ENCODE peak calls at places on chromosomes 7 and 10, in ten cellular contexts. T is psoas muscle, Y is foreskin fibroblast, U is cardiac fibroblast, G is GM20000, W is RWPE2, L is lung, F is colonic mucosa, M is BJ, E is GM12865. R is an unnamed sample.

GRCh38 chr7:137262599-137262998 is 80.9 kb downstream of the PTN start:
- DNase-seq in M (no peak), E (no peak), L (no peak), Y (no peak), G (no peak), T (no peak), W (no peak), F (no peak), U (no peak), R (no peak)

GRCh38 chr7:69967152-69967591 is 368.9 kb downstream of the AUTS2 start:
- DNase-seq in G (no peak), Y (no peak), U (no peak), W (no peak), L (peak), E (no peak), F (no peak), T (peak), M (no peak), R (peak)

GRCh38 chr7:32588657-32589056 is 93.4 kb downstream of the AVL9 start:
- DNase-seq in Y (peak), L (no peak), T (no peak), U (peak), M (peak), F (no peak), E (peak), G (peak), W (no peak), R (no peak)

GRCh38 chr7:129110575-129111376 is 33.7 kb upstream of the TSPAN33 start:
- DNase-seq in W (no peak), T (no peak), G (no peak), E (no peak), M (no peak), U (no peak), L (no peak), F (no peak), Y (no peak), R (no peak)

GRCh38 chr7:155789001-155789725 is 23.1 kb downstream of the SHH start:
- DNase-seq in G (peak), F (no peak), T (no peak), E (no peak), U (no peak), W (no peak), M (no peak), L (no peak), Y (no peak), R (no peak)

GRCh38 chr10:129909531-129910286 is 54.4 kb downstream of the EBF3 start:
- DNase-seq in E (no peak), T (peak), L (no peak), G (no peak), F (no peak), M (no peak), Y (no peak), U (no peak), W (no peak), R (no peak)

GRCh38 chr10:43980313-43980712 is 331.6 kb upstream of the ZNF32 start:
- DNase-seq in L (peak), U (no peak), F (no peak), W (no peak), G (no peak), M (no peak), T (no peak), Y (no peak), E (no peak), R (no peak)

GRCh38 chr7:17266559-17266958 is 31.9 kb upstream of the AHR start:
- DNase-seq in M (no peak), Y (no peak), G (no peak), L (no peak), T (no peak), U (no peak), W (no peak), E (no peak), F (no peak), R (no peak)

GRCh38 chr7:44101966-44102845 is 1.9 kb upstream of the AEBP1 start:
- DNase-seq in L (no peak), U (peak), T (peak), Y (peak), G (no peak), E (no peak), M (peak), W (no peak), F (no peak), R (no peak)

GRCh38 chr7:169854-170172 is 22.6 kb upstream of the FAM20C start:
- DNase-seq in L (no peak), G (no peak), W (peak), T (peak), U (no peak), M (no peak), F (peak), E (no peak), Y (no peak), R (no peak)

GRCh38 chr7:74267756-74268565 is 13.8 kb upstream of the RFC2 start:
- DNase-seq in L (no peak), W (no peak), U (no peak), T (no peak), M (no peak), Y (no peak), F (no peak), E (peak), G (no peak), R (no peak)

GRCh38 chr10:73879296-73880173 is 5.2 kb upstream of the CAMK2G start:
- DNase-seq in E (peak), M (no peak), L (peak), F (peak), Y (peak), G (peak), U (peak), T (peak), W (no peak), R (peak)

GRCh38 chr10:77801474-77802238 is 124.9 kb downstream of the DLG5 start:
- DNase-seq in T (no peak), U (peak), Y (peak), W (peak), G (peak), F (no peak), E (peak), M (peak), L (no peak), R (no peak)

GRCh38 chr7:118214051-118214832 is 10.3 kb upstream of the ANKRD7 start:
- DNase-seq in U (peak), E (peak), T (peak), M (peak), L (peak), W (peak), G (peak), Y (peak), F (peak), R (peak)

GRCh38 chr7:28686418-28686800 is 271.7 kb downstream of the TRIL start:
- DNase-seq in F (no peak), U (peak), L (no peak), E (no peak), M (no peak), T (no peak), G (no peak), W (no peak), Y (peak), R (peak)

GRCh38 chr7:115637123-115637522 is 393.4 kb downstream of the TFEC start:
- DNase-seq in T (no peak), G (no peak), U (no peak), Y (no peak), L (no peak), E (no peak), W (no peak), M (no peak), F (no peak), R (no peak)

GRCh38 chr7:148794476-148794875 is 89.6 kb downstream of the EZH2 start:
- DNase-seq in U (no peak), L (no peak), T (no peak), F (no peak), G (no peak), Y (no peak), M (no peak), E (no peak), W (no peak), R (no peak)

GRCh38 chr7:50766106-50766505 is 16.6 kb downstream of the GRB10 start:
- DNase-seq in L (no peak), G (no peak), E (no peak), M (no peak), T (no peak), F (no peak), U (no peak), W (no peak), Y (no peak), R (no peak)

GRCh38 chr10:397321-398068 is 262.2 kb downstream of the ZMYND11 start:
- DNase-seq in M (no peak), F (no peak), U (no peak), T (no peak), L (no peak), G (no peak), Y (no peak), W (no peak), E (peak), R (no peak)

GRCh38 chr10:103663802-103664201 is 170.3 kb downstream of the NEURL1 start:
- DNase-seq in F (no peak), M (no peak), G (no peak), U (no peak), E (no peak), W (no peak), Y (no peak), T (peak), L (no peak), R (no peak)

GRCh38 chr10:133201948-133202725 is 27.9 kb upstream of the UTF1 start:
- DNase-seq in W (no peak), L (no peak), F (no peak), U (no peak), G (no peak), Y (no peak), T (no peak), E (no peak), M (no peak), R (no peak)

GRCh38 chr10:103712898-103713498 is 142.4 kb downstream of the SH3PXD2A start:
- DNase-seq in E (peak), W (no peak), U (peak), F (peak), L (peak), Y (peak), M (no peak), G (peak), T (peak), R (peak)

GRCh38 chr7:33743594-33743993 is 161.7 kb upstream of the BMPER start:
- DNase-seq in W (no peak), E (no peak), U (peak), F (no peak), M (peak), Y (peak), G (no peak), L (no peak), T (peak), R (no peak)

GRCh38 chr10:34323197-34323596 is 491.9 kb downstream of the PARD3 start:
- DNase-seq in M (peak), W (no peak), T (no peak), L (no peak), Y (peak), U (peak), F (no peak), E (no peak), G (no peak), R (no peak)

GRCh38 chr7:113625494-113626102 is 293.2 kb downstream of the PPP1R3A start:
- DNase-seq in M (no peak), W (no peak), Y (no peak), G (no peak), U (no peak), F (no peak), E (no peak), T (no peak), L (no peak), R (no peak)

GRCh38 chr10:30436200-30436599 is 2.2 kb downstream of the MAP3K8 start:
- DNase-seq in M (peak), U (peak), Y (peak), L (peak), G (no peak), T (no peak), W (no peak), F (peak), E (peak), R (no peak)

GRCh38 chr10:74177140-74177677 is 26.2 kb downstream of the ADK start:
- DNase-seq in G (peak), U (peak), E (peak), L (peak), M (no peak), F (peak), W (no peak), T (peak), Y (no peak), R (no peak)

GRCh38 chr10:104329754-104330153 is 8.5 kb downstream of the ITPRIP start:
- DNase-seq in W (no peak), U (peak), G (no peak), Y (peak), F (no peak), L (no peak), M (peak), E (no peak), T (no peak), R (no peak)

GRCh38 chr7:72298912-72299311 is 113.2 kb downstream of the CALN1 start:
- DNase-seq in G (no peak), L (no peak), Y (no peak), E (no peak), M (no peak), T (no peak), W (no peak), U (no peak), F (no peak), R (no peak)

GRCh38 chr10:120575411-120575810 is 118.4 kb downstream of the PLPP4 start:
- DNase-seq in F (no peak), W (no peak), Y (no peak), L (no peak), T (no peak), E (no peak), G (no peak), U (no peak), M (no peak), R (no peak)

GRCh38 chr10:131831561-131831960 is 69.2 kb upstream of the PPP2R2D start:
- DNase-seq in U (no peak), E (no peak), L (no peak), M (no peak), T (peak), Y (no peak), F (no peak), G (no peak), W (peak), R (no peak)

GRCh38 chr10:105585215-105585614 is 944.1 kb downstream of the SORCS3 start:
- DNase-seq in E (no peak), G (no peak), T (no peak), W (no peak), Y (no peak), F (no peak), U (no peak), M (no peak), L (no peak), R (no peak)

GRCh38 chr7:102439963-102440795 is 6.8 kb downstream of the ORAI2 start:
- DNase-seq in L (no peak), Y (peak), G (no peak), W (no peak), M (peak), T (peak), E (no peak), F (no peak), U (peak), R (no peak)

GRCh38 chr7:157523766-157524421 is 187.1 kb downstream of the DNAJB6 start:
- DNase-seq in Y (no peak), G (no peak), T (peak), M (no peak), E (no peak), F (no peak), W (peak), U (no peak), L (no peak), R (no peak)

GRCh38 chr10:112424658-112425057 is 22.1 kb downstream of the ZDHHC6 start:
- DNase-seq in L (no peak), T (no peak), M (no peak), Y (no peak), G (no peak), F (no peak), E (no peak), W (no peak), U (no peak), R (no peak)

GRCh38 chr7:30595461-30596042 is 874 bp downstream of the GARS1 start:
- DNase-seq in E (no peak), Y (no peak), W (no peak), U (peak), M (no peak), L (no peak), G (peak), T (no peak), F (peak), R (no peak)

DNA sequence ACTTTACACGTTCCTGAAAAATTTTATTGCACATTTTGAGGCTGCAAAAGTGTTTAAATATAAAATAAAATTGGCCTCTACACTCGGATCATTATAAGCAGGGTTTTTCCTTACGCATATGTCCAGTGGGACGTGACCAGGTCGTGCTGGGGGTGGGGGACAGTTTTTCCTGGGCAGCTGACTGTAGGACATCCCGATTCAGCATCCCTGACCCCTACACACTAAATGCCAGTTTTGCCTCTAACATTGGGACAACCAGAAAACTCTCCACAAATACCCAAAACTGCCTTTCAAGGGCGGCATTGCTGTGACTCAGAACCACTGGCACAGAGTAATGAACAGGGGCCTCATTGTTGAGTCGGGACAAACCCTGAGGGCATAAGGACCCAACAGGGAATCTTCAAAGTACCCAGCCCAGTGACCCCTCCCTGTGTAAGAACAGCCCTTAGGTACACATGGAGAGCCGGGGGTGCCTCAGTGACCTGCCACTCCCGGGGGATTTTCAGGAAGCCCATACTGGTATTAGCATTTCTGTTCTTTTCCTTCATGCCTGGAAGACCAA is 170.6 kb downstream of the ARHGAP21 start:
- DNase-seq in G (no peak), F (no peak), T (no peak), M (no peak), L (no peak), W (no peak), E (no peak), Y (no peak), U (no peak), R (no peak)
- TF ChIP-seq CTCF in G (no peak), F (no peak), T (no peak), M (no peak), L (no peak), W (no peak), E (no peak), Y (no peak), U (no peak), R (no peak)

DNA sequence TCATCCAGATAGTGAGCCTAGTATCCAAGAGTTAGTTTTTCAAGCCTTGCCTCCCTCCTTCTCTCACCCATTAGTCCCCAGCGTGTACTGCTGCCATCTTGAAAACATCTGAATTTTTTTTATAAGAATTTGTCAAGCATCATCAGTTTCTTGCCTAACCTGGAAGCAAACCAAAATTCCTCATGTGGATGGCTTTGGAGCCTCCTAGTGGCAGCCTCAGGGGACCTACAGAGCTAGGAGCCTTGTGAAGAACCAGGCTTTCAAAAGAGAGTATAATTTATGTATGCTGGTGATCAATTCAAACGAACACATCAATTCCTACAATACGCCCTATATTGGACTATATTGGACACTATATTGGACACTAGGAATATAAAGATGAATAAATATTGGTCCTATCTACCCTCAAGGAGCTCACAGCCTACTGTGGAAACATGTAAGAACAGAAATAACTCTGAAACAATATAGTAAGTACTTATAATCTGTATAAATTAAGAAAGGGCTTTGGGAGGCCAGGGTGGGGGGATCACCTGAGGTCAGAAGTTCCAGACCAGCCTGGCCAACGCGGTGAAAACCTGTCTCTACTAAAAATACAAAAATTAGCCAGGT is 63.4 kb downstream of the HPSE2 start:
- DNase-seq in U (peak), G (no peak), L (no peak), E (peak), T (no peak), Y (peak), F (peak), W (no peak), M (peak), R (peak)
- TF ChIP-seq CTCF in U (peak), G (no peak), L (no peak), E (peak), T (peak), Y (peak), F (peak), W (peak), M (peak), R (peak)

GRCh38 chr10:7409732-7410168 is 1.1 kb downstream of the SFMBT2 start:
- DNase-seq in L (no peak), T (no peak), U (no peak), M (no peak), Y (no peak), E (peak), F (peak), G (peak), W (no peak), R (peak)

GRCh38 chr10:7408003-7408493 is 2.8 kb downstream of the SFMBT2 start:
- DNase-seq in W (no peak), T (peak), L (peak), M (no peak), Y (no peak), E (peak), U (no peak), G (peak), F (peak), R (peak)

GRCh38 chr10:7410306-7410799 is 481 bp downstream of the SFMBT2 start:
- DNase-seq in F (peak), E (peak), T (no peak), L (no peak), W (peak), U (no peak), G (peak), M (no peak), Y (no peak), R (peak)

GRCh38 chr10:7408494-7409044 is 2.3 kb downstream of the SFMBT2 start:
- DNase-seq in E (peak), W (peak), F (peak), Y (peak), T (peak), L (peak), G (peak), M (no peak), U (no peak), R (peak)

GRCh38 chr10:7409045-7409731 is 1.6 kb downstream of the SFMBT2 start:
- DNase-seq in M (no peak), U (no peak), G (peak), Y (no peak), W (no peak), L (no peak), T (no peak), F (peak), E (peak), R (peak)
- TF ChIP-seq CTCF in M (no peak), U (no peak), G (no peak), Y (no peak), W (peak), L (no peak), T (no peak), F (no peak), E (no peak), R (no peak)

GRCh38 chr7:151697515-151697895 is 177.8 kb upstream of the RHEB start:
- DNase-seq in U (no peak), E (no peak), W (no peak), F (no peak), G (no peak), Y (no peak), T (peak), L (no peak), M (no peak), R (no peak)

GRCh38 chr7:151697942-151698341 is 178.2 kb upstream of the RHEB start:
- DNase-seq in L (no peak), T (peak), U (no peak), G (no peak), Y (no peak), W (no peak), E (no peak), F (no peak), M (no peak), R (no peak)

GRCh38 chr7:151694828-151695580 is 175.3 kb upstream of the RHEB start:
- DNase-seq in T (peak), L (no peak), M (no peak), E (no peak), U (no peak), F (peak), W (no peak), G (no peak), Y (no peak), R (no peak)

GRCh38 chr7:151695856-151696555 is 176.3 kb upstream of the RHEB start:
- DNase-seq in L (no peak), E (no peak), F (no peak), T (peak), M (no peak), U (no peak), G (no peak), W (no peak), Y (no peak), R (no peak)

DNA sequence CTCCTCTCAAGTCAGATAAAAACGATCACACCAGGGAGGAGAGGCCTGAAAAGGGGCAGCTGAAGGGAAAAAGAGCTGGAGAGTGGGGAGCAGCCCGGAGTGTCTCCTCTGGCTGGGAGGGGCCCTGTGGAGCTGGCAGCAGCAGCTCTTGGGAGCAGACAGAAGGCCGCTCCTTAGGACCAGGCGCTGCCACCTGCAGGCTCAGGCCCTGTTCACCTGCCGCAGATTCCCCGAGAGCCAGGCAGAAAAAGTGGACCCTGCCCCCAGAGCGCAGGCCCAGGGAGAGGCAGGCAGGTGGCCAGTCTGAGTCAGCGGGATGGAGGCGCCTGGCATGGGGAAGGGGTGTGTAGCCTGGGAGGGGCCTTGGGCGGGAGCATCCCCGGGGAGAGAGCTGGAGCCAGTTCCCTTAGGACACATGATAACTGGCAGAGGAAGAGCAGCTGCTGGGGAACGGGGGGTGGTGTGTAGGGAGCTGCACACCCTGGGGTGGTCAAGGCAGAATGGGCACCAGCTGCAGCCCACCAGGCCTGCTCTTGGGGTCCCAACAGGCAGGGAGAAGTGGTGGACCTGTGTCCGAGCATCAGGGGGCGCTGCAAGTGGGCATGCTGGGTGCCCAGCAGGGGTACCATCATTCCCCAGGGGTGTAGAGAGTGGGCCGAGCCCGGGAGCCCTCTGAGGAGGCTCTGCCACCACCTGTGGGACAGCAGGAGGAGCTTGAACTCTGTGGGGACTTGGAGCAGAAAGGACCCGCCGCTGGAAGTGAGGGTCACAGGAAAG is 177.2 kb upstream of the RHEB start:
- DNase-seq in E (no peak), G (no peak), F (peak), L (no peak), W (peak), Y (no peak), U (no peak), T (peak), M (no peak), R (no peak)
- TF ChIP-seq CTCF in E (no peak), G (no peak), F (no peak), L (no peak), W (peak), Y (no peak), U (no peak), T (no peak), M (no peak), R (no peak)

R was measured in endothelial cell.